ENCODE peak calls at places on chromosomes 3 and 15, in ten cellular contexts. I is epithelial cell of esophagus; E is central memory CD4-positive, alpha-beta T cell; D is hypothalamus; F is stimulated activated CD4-positive, alpha-beta T cell treated with anti-CD3 and anti-CD28 coated beads, Interleukin-15, amount 100 ng/mL, for 1 hour; W is brain microvascular endothelial cell; T is cerebellum; A is NCI-H460; X is GM19239; U is sigmoid colon. Z is an unnamed sample.

GRCh38 chr3:149339931-149340309 is 6.5 kb upstream of the TM4SF18 start:
- DNase-seq in I (peak), E (no peak), D (no peak), F (no peak), W (peak), T (no peak), A (peak), X (no peak), U (peak), Z (peak)

GRCh38 chr15:93126496-93127083 is 37.6 kb upstream of the RGMA start:
- DNase-seq in I (no peak), E (no peak), D (no peak), F (no peak), W (no peak), T (no peak), A (no peak), X (no peak), U (no peak), Z (no peak)

GRCh38 chr15:76987896-76988860 is 6.7 kb upstream of the PSTPIP1 start:
- DNase-seq in I (no peak), E (no peak), D (no peak), F (no peak), W (no peak), T (no peak), A (no peak), X (peak), U (peak), Z (no peak)

GRCh38 chr3:58116985-58117384 is 93.8 kb downstream of the DNASE1L3 start:
- DNase-seq in I (no peak), E (no peak), D (no peak), F (no peak), W (no peak), T (no peak), A (no peak), X (no peak), U (no peak), Z (no peak)

GRCh38 chr3:78519281-78519680 is 1248.5 kb downstream of the ROBO1 start:
- DNase-seq in I (no peak), E (no peak), D (no peak), F (no peak), W (no peak), T (no peak), A (no peak), X (no peak), U (no peak), Z (peak)

GRCh38 chr15:71773206-71773859 is 37.0 kb upstream of the NR2E3 start:
- DNase-seq in I (no peak), E (no peak), D (no peak), F (no peak), W (no peak), T (no peak), A (no peak), X (no peak), U (no peak), Z (no peak)

GRCh38 chr15:39638041-39638440 is 57.2 kb downstream of the THBS1 start:
- DNase-seq in I (no peak), E (no peak), D (no peak), F (no peak), W (no peak), T (no peak), A (no peak), X (no peak), U (no peak), Z (no peak)

GRCh38 chr15:50017522-50017921 is 101.5 kb downstream of the ATP8B4 start:
- DNase-seq in I (peak), E (no peak), D (no peak), F (no peak), W (no peak), T (no peak), A (no peak), X (no peak), U (no peak), Z (peak)